ENCODE peak calls at places on chromosome 6, in eight cellular contexts. One of them, this sample, is unnamed.

GRCh38 chr6:56909115-56909907 is 45.6 kb upstream of the BEND6 start:
- DNase-seq in suprapubic skin: no peak
- DNase-seq in vagina: no peak
- DNase-seq in adrenal gland: no peak
- DNase-seq in A549: no peak
- DNase-seq in HepG2: no peak
- DNase-seq in heart left ventricle: no peak
- DNase-seq in uterus: no peak
- DNase-seq in this sample: no peak

GRCh38 chr6:62285612-62286469 is at the start of gene KHDRBS2:
- DNase-seq in adrenal gland: peak
- DNase-seq in suprapubic skin: peak
- DNase-seq in vagina: no peak
- DNase-seq in heart left ventricle: peak
- DNase-seq in HepG2: peak
- DNase-seq in A549: peak
- DNase-seq in uterus: peak
- DNase-seq in this sample: peak

GRCh38 chr6:123655520-123656306 is 19.0 kb upstream of the TRDN start:
- DNase-seq in vagina: no peak
- DNase-seq in HepG2: no peak
- DNase-seq in adrenal gland: no peak
- DNase-seq in suprapubic skin: no peak
- DNase-seq in uterus: no peak
- DNase-seq in heart left ventricle: no peak
- DNase-seq in A549: no peak
- DNase-seq in this sample: no peak

GRCh38 chr6:134249759-134250602 is 67.9 kb downstream of the SGK1 start:
- DNase-seq in suprapubic skin: no peak
- DNase-seq in HepG2: peak
- DNase-seq in uterus: no peak
- DNase-seq in adrenal gland: no peak
- DNase-seq in heart left ventricle: no peak
- DNase-seq in A549: peak
- DNase-seq in vagina: no peak
- DNase-seq in this sample: peak

GRCh38 chr6:35142578-35142977 is 1.4 kb upstream of the TCP11 start:
- DNase-seq in HepG2: no peak
- DNase-seq in uterus: no peak
- DNase-seq in suprapubic skin: no peak
- DNase-seq in vagina: no peak
- DNase-seq in heart left ventricle: no peak
- DNase-seq in adrenal gland: no peak
- DNase-seq in A549: peak
- DNase-seq in this sample: no peak

GRCh38 chr6:12608874-12609273 is 107.7 kb upstream of the PHACTR1 start:
- DNase-seq in A549: no peak
- DNase-seq in HepG2: no peak
- DNase-seq in heart left ventricle: no peak
- DNase-seq in adrenal gland: no peak
- DNase-seq in vagina: no peak
- DNase-seq in suprapubic skin: no peak
- DNase-seq in uterus: no peak
- DNase-seq in this sample: no peak

GRCh38 chr6:139164001-139164400 is 29.1 kb downstream of the HECA start:
- DNase-seq in heart left ventricle: no peak
- DNase-seq in HepG2: no peak
- DNase-seq in adrenal gland: no peak
- DNase-seq in A549: no peak
- DNase-seq in suprapubic skin: no peak
- DNase-seq in uterus: no peak
- DNase-seq in vagina: no peak
- DNase-seq in this sample: no peak

GRCh38 chr6:152745509-152746171 is 5.0 kb upstream of the VIP start:
- DNase-seq in heart left ventricle: no peak
- DNase-seq in adrenal gland: no peak
- DNase-seq in HepG2: no peak
- DNase-seq in vagina: no peak
- DNase-seq in suprapubic skin: no peak
- DNase-seq in A549: no peak
- DNase-seq in uterus: no peak
- DNase-seq in this sample: no peak

GRCh38 chr6:40152196-40152595 is 217.9 kb upstream of the MOCS1 start:
- DNase-seq in heart left ventricle: no peak
- DNase-seq in A549: no peak
- DNase-seq in HepG2: no peak
- DNase-seq in vagina: no peak
- DNase-seq in adrenal gland: no peak
- DNase-seq in suprapubic skin: no peak
- DNase-seq in uterus: no peak
- DNase-seq in this sample: no peak

GRCh38 chr6:111870054-111870750 is 3.0 kb downstream of the FYN start:
- DNase-seq in vagina: no peak
- DNase-seq in A549: no peak
- DNase-seq in adrenal gland: no peak
- DNase-seq in HepG2: peak
- DNase-seq in heart left ventricle: no peak
- DNase-seq in suprapubic skin: no peak
- DNase-seq in uterus: no peak
- DNase-seq in this sample: peak

GRCh38 chr6:93419304-93420162 is at the start of gene EPHA7:
- DNase-seq in vagina: no peak
- DNase-seq in suprapubic skin: peak
- DNase-seq in A549: peak
- DNase-seq in uterus: peak
- DNase-seq in HepG2: no peak
- DNase-seq in adrenal gland: peak
- DNase-seq in heart left ventricle: peak
- DNase-seq in this sample: peak

GRCh38 chr6:43013843-43014433 is at the start of the genes KLHDC3 and MEA1:
- DNase-seq in adrenal gland: peak
- DNase-seq in suprapubic skin: peak
- DNase-seq in A549: peak
- DNase-seq in uterus: peak
- DNase-seq in heart left ventricle: peak
- DNase-seq in vagina: peak
- DNase-seq in HepG2: peak
- DNase-seq in this sample: peak
- TF ChIP-seq POLR2A in adrenal gland: peak
- TF ChIP-seq POLR2A in suprapubic skin: no peak
- TF ChIP-seq POLR2A in A549: peak
- TF ChIP-seq POLR2A in uterus: peak
- TF ChIP-seq POLR2A in heart left ventricle: peak
- TF ChIP-seq POLR2A in vagina: no peak
- TF ChIP-seq POLR2A in HepG2: no peak
- TF ChIP-seq POLR2A in this sample: peak

GRCh38 chr6:158648682-158649131 is 1.1 kb upstream of the SYTL3 start:
- DNase-seq in suprapubic skin: peak
- DNase-seq in adrenal gland: no peak
- DNase-seq in HepG2: no peak
- DNase-seq in vagina: no peak
- DNase-seq in heart left ventricle: no peak
- DNase-seq in uterus: no peak
- DNase-seq in A549: no peak
- DNase-seq in this sample: no peak
- TF ChIP-seq POLR2A in suprapubic skin: no peak
- TF ChIP-seq POLR2A in adrenal gland: no peak
- TF ChIP-seq POLR2A in HepG2: no peak
- TF ChIP-seq POLR2A in vagina: no peak
- TF ChIP-seq POLR2A in heart left ventricle: no peak
- TF ChIP-seq POLR2A in uterus: no peak
- TF ChIP-seq POLR2A in A549: no peak
- TF ChIP-seq POLR2A in this sample: no peak

GRCh38 chr6:109008951-109009760 is 85.5 kb downstream of the SESN1 start:
- DNase-seq in HepG2: peak
- DNase-seq in uterus: peak
- DNase-seq in heart left ventricle: peak
- DNase-seq in vagina: no peak
- DNase-seq in A549: peak
- DNase-seq in suprapubic skin: peak
- DNase-seq in adrenal gland: peak
- DNase-seq in this sample: peak
- TF ChIP-seq POLR2A in HepG2: peak
- TF ChIP-seq POLR2A in uterus: peak
- TF ChIP-seq POLR2A in heart left ventricle: peak
- TF ChIP-seq POLR2A in vagina: peak
- TF ChIP-seq POLR2A in A549: peak
- TF ChIP-seq POLR2A in suprapubic skin: no peak
- TF ChIP-seq POLR2A in adrenal gland: peak
- TF ChIP-seq POLR2A in this sample: peak

GRCh38 chr6:37818536-37819176 is 871 bp upstream of the ZFAND3 start:
- DNase-seq in HepG2: peak
- DNase-seq in uterus: peak
- DNase-seq in A549: peak
- DNase-seq in vagina: no peak
- DNase-seq in adrenal gland: peak
- DNase-seq in suprapubic skin: peak
- DNase-seq in heart left ventricle: peak
- DNase-seq in this sample: peak
- TF ChIP-seq POLR2A in HepG2: peak
- TF ChIP-seq POLR2A in uterus: peak
- TF ChIP-seq POLR2A in A549: peak
- TF ChIP-seq POLR2A in vagina: peak
- TF ChIP-seq POLR2A in adrenal gland: peak
- TF ChIP-seq POLR2A in suprapubic skin: peak
- TF ChIP-seq POLR2A in heart left ventricle: peak
- TF ChIP-seq POLR2A in this sample: peak

GRCh38 chr6:85078071-85078470 is 313.7 kb upstream of the TBX18 start:
- DNase-seq in HepG2: peak
- DNase-seq in heart left ventricle: no peak
- DNase-seq in adrenal gland: no peak
- DNase-seq in uterus: no peak
- DNase-seq in suprapubic skin: no peak
- DNase-seq in A549: peak
- DNase-seq in vagina: no peak
- DNase-seq in this sample: no peak
- TF ChIP-seq POLR2A in HepG2: no peak
- TF ChIP-seq POLR2A in heart left ventricle: no peak
- TF ChIP-seq POLR2A in adrenal gland: no peak
- TF ChIP-seq POLR2A in uterus: no peak
- TF ChIP-seq POLR2A in suprapubic skin: no peak
- TF ChIP-seq POLR2A in A549: no peak
- TF ChIP-seq POLR2A in vagina: no peak
- TF ChIP-seq POLR2A in this sample: no peak

GRCh38 chr6:146543211-146543939 is at the start of gene RAB32:
- DNase-seq in HepG2: peak
- DNase-seq in heart left ventricle: peak
- DNase-seq in adrenal gland: peak
- DNase-seq in A549: peak
- DNase-seq in vagina: no peak
- DNase-seq in uterus: peak
- DNase-seq in suprapubic skin: peak
- DNase-seq in this sample: peak
- TF ChIP-seq POLR2A in HepG2: no peak
- TF ChIP-seq POLR2A in heart left ventricle: peak
- TF ChIP-seq POLR2A in adrenal gland: peak
- TF ChIP-seq POLR2A in A549: peak
- TF ChIP-seq POLR2A in vagina: peak
- TF ChIP-seq POLR2A in uterus: peak
- TF ChIP-seq POLR2A in suprapubic skin: peak
- TF ChIP-seq POLR2A in this sample: no peak

GRCh38 chr6:30103630-30104179 is 9.2 kb downstream of the TRIM31 start:
- DNase-seq in adrenal gland: no peak
- DNase-seq in A549: no peak
- DNase-seq in vagina: no peak
- DNase-seq in heart left ventricle: no peak
- DNase-seq in uterus: no peak
- DNase-seq in suprapubic skin: no peak
- DNase-seq in HepG2: no peak
- DNase-seq in this sample: no peak

GRCh38 chr6:30102701-30103629 is 9.9 kb downstream of the TRIM31 start:
- DNase-seq in HepG2: peak
- DNase-seq in adrenal gland: peak
- DNase-seq in vagina: no peak
- DNase-seq in A549: peak
- DNase-seq in suprapubic skin: peak
- DNase-seq in uterus: peak
- DNase-seq in heart left ventricle: peak
- DNase-seq in this sample: peak

GRCh38 chr6:30101423-30101938 is 11.4 kb downstream of the TRIM31 start:
- DNase-seq in A549: no peak
- DNase-seq in heart left ventricle: no peak
- DNase-seq in suprapubic skin: no peak
- DNase-seq in vagina: no peak
- DNase-seq in uterus: no peak
- DNase-seq in HepG2: peak
- DNase-seq in adrenal gland: no peak
- DNase-seq in this sample: peak

GRCh38 chr6:30100585-30101422 is 12.1 kb downstream of the TRIM31 start:
- DNase-seq in uterus: no peak
- DNase-seq in heart left ventricle: peak
- DNase-seq in suprapubic skin: peak
- DNase-seq in A549: no peak
- DNase-seq in adrenal gland: peak
- DNase-seq in HepG2: peak
- DNase-seq in vagina: no peak
- DNase-seq in this sample: no peak

GRCh38 chr6:30101939-30102700 is 10.8 kb downstream of the TRIM31 start:
- DNase-seq in HepG2: peak
- DNase-seq in vagina: no peak
- DNase-seq in uterus: peak
- DNase-seq in heart left ventricle: peak
- DNase-seq in A549: peak
- DNase-seq in suprapubic skin: peak
- DNase-seq in adrenal gland: peak
- DNase-seq in this sample: peak
- TF ChIP-seq POLR2A in HepG2: peak
- TF ChIP-seq POLR2A in vagina: peak
- TF ChIP-seq POLR2A in uterus: peak
- TF ChIP-seq POLR2A in heart left ventricle: peak
- TF ChIP-seq POLR2A in A549: peak
- TF ChIP-seq POLR2A in suprapubic skin: no peak
- TF ChIP-seq POLR2A in adrenal gland: peak
- TF ChIP-seq POLR2A in this sample: peak